ENCODE peak calls at places on chromosome 7, in five cellular contexts. One of them, this sample, is unnamed.
A peak's percentile ranks its signal among the peaks of the same experiment; 100 is the strongest.

GRCh38 chr7:85186521-85187241 is at the start of gene SEMA3D:
- DNase-seq in progenitor cell of endocrine pancreas: peak; percentile 88
- DNase-seq in astrocyte of the spinal cord: peak; percentile 88
- DNase-seq in Right ventricle myocardium superior: peak; percentile 73
- DNase-seq in stomach: peak; percentile 78
- DNase-seq in this sample: no peak

GRCh38 chr7:49775065-49775948 is 1.9 kb downstream of the VWC2 start:
- DNase-seq in progenitor cell of endocrine pancreas: peak; percentile 27
- DNase-seq in astrocyte of the spinal cord: no peak
- DNase-seq in Right ventricle myocardium superior: peak; percentile 51
- DNase-seq in stomach: no peak
- DNase-seq in this sample: no peak

GRCh38 chr7:107213945-107214344 is 45.1 kb downstream of the HBP1 start:
- DNase-seq in progenitor cell of endocrine pancreas: no peak
- DNase-seq in astrocyte of the spinal cord: no peak
- DNase-seq in Right ventricle myocardium superior: no peak
- DNase-seq in stomach: no peak
- DNase-seq in this sample: no peak

GRCh38 chr7:41538810-41539724 is 163.8 kb downstream of the INHBA start:
- DNase-seq in progenitor cell of endocrine pancreas: no peak
- DNase-seq in astrocyte of the spinal cord: peak; percentile 26
- DNase-seq in Right ventricle myocardium superior: no peak
- DNase-seq in stomach: no peak
- DNase-seq in this sample: no peak

GRCh38 chr7:91749418-91749817 is 131.1 kb downstream of the MTERF1 start:
- DNase-seq in progenitor cell of endocrine pancreas: no peak
- DNase-seq in astrocyte of the spinal cord: no peak
- DNase-seq in Right ventricle myocardium superior: no peak
- DNase-seq in stomach: no peak
- DNase-seq in this sample: no peak

GRCh38 chr7:117064688-117065087 is 111.4 kb downstream of the ST7 start:
- DNase-seq in progenitor cell of endocrine pancreas: no peak
- DNase-seq in astrocyte of the spinal cord: no peak
- DNase-seq in Right ventricle myocardium superior: no peak
- DNase-seq in stomach: no peak
- DNase-seq in this sample: no peak

GRCh38 chr7:132249591-132249971 is 326.7 kb downstream of the PLXNA4 start:
- DNase-seq in progenitor cell of endocrine pancreas: no peak
- DNase-seq in astrocyte of the spinal cord: no peak
- DNase-seq in Right ventricle myocardium superior: no peak
- DNase-seq in stomach: peak; percentile 45
- DNase-seq in this sample: no peak

GRCh38 chr7:1290262-1291039 is 57.8 kb downstream of the UNCX start:
- DNase-seq in progenitor cell of endocrine pancreas: no peak
- DNase-seq in astrocyte of the spinal cord: no peak
- DNase-seq in Right ventricle myocardium superior: peak; percentile 50
- DNase-seq in stomach: peak; percentile 29
- DNase-seq in this sample: peak; percentile 23

GRCh38 chr7:141999219-141999618 is 3.5 kb downstream of the MGAM start:
- DNase-seq in progenitor cell of endocrine pancreas: no peak
- DNase-seq in astrocyte of the spinal cord: no peak
- DNase-seq in Right ventricle myocardium superior: no peak
- DNase-seq in stomach: no peak
- DNase-seq in this sample: peak; percentile 17

This sample was measured in NCI-H1930.